ENCODE peak calls at places on chromosome 5, in six cellular contexts. N is fibroblast of lung; M is stimulated activated CD8-positive, alpha-beta memory T cell treated with anti-CD3 and anti-CD28 coated beads, Interleukin-15, amount 100 ng/mL, for 24 hours; J is Calu3; S is fibroblast of mammary gland; K is CD8-positive, alpha-beta memory T cell. D is an unnamed sample.

GRCh38 chr5:76367623-76368366 is 35.3 kb upstream of the IQGAP2 start:
- DNase-seq in J (no peak), S (peak), M (no peak), N (no peak), K (no peak), D (no peak)

GRCh38 chr5:147234825-147235635 is at the start of gene STK32A:
- DNase-seq in J (peak), N (peak), M (no peak), S (peak), K (no peak), D (no peak)

GRCh38 chr5:6362846-6363245 is 15.5 kb downstream of the MED10 start:
- DNase-seq in K (no peak), N (no peak), J (no peak), S (no peak), M (no peak), D (no peak)

GRCh38 chr5:128736567-128736966 is 198.5 kb upstream of the FBN2 start:
- DNase-seq in N (peak), S (no peak), J (peak), M (no peak), K (no peak), D (no peak)

GRCh38 chr5:9468070-9468388 is 77.8 kb downstream of the SEMA5A start:
- DNase-seq in S (peak), N (peak), J (no peak), K (no peak), M (no peak), D (peak)

GRCh38 chr5:169905017-169905416 is 75.3 kb downstream of the INSYN2B start:
- DNase-seq in J (no peak), K (no peak), S (no peak), N (no peak), M (no peak), D (no peak)

GRCh38 chr5:135456238-135457099 is 4.3 kb upstream of the TIFAB start:
- DNase-seq in J (peak), M (no peak), S (peak), K (no peak), N (peak), D (peak)

GRCh38 chr5:112491257-112491656 is 72.2 kb upstream of the EPB41L4A start:
- DNase-seq in K (no peak), N (no peak), J (peak), M (no peak), S (peak), D (no peak)

GRCh38 chr5:148957591-148958202 is 105.2 kb downstream of the SH3TC2 start:
- DNase-seq in K (peak), J (peak), M (peak), N (peak), S (peak), D (no peak)

GRCh38 chr5:140926211-140926902 is at the start of gene PCDHAC1:
- DNase-seq in K (no peak), N (peak), S (peak), J (peak), M (no peak), D (no peak)